ENCODE peak calls at places on chromosomes 1 and 21, in nine cellular contexts. Z is adrenal gland; B is stimulated activated CD4-positive, alpha-beta T cell treated with anti-CD3 and anti-CD28 coated beads, Interleukin-12 subunit alpha, Interleukin-12 subunit beta, amount 100 ng/mL, for 4 hours; X is CD8-positive, alpha-beta T cell; I is GDM1; Y is left ventricle myocardium inferior; V is right cardiac atrium; O is ureter; H is H54. G is an unnamed sample.

GRCh38 chr1:13487143-13487868 is 26.5 kb downstream of the LRRC38 start:
- DNase-seq in Z (peak; percentile 72), B (no peak), X (no peak), I (no peak), Y (peak; percentile 60), V (peak; percentile 79), O (no peak), H (no peak), G (no peak)

GRCh38 chr1:21775985-21776562 is 6.9 kb downstream of the USP48 start:
- DNase-seq in Z (no peak), B (no peak), X (no peak), I (no peak), Y (no peak), V (no peak), O (no peak), H (no peak), G (peak; percentile 91)

GRCh38 chr1:3501856-3502665 is 47.6 kb downstream of the ARHGEF16 start:
- DNase-seq in Z (peak; percentile 69), B (peak; percentile 9), X (no peak), I (no peak), Y (peak; percentile 55), V (peak; percentile 88), O (peak; percentile 74), H (no peak), G (peak; percentile 51)

GRCh38 chr21:45596704-45597318 is 46.7 kb upstream of the PCBP3 start:
- DNase-seq in Z (peak; percentile 75), B (peak; percentile 91), X (peak; percentile 78), I (peak; percentile 44), Y (peak; percentile 70), V (peak; percentile 90), O (peak; percentile 65), H (peak; percentile 86), G (peak; percentile 29)

GRCh38 chr1:176885756-176886155 is 278.8 kb downstream of the ASTN1 start:
- DNase-seq in Z (no peak), B (no peak), X (no peak), I (no peak), Y (no peak), V (no peak), O (no peak), H (no peak), G (no peak)

GRCh38 chr21:31429500-31429899 is 85.4 kb upstream of the TIAM1 start:
- DNase-seq in Z (no peak), B (no peak), X (no peak), I (no peak), Y (peak; percentile 22), V (no peak), O (no peak), H (no peak), G (no peak)

GRCh38 chr1:179229214-179230140 is at the start of gene ABL2:
- DNase-seq in Z (peak; percentile 35), B (peak; percentile 58), X (peak; percentile 44), I (peak; percentile 56), Y (peak; percentile 43), V (peak; percentile 78), O (peak; percentile 47), H (peak; percentile 56), G (no peak)

GRCh38 chr1:230090194-230090711 is 23.2 kb downstream of the GALNT2 start:
- DNase-seq in Z (no peak), B (no peak), X (no peak), I (no peak), Y (no peak), V (no peak), O (no peak), H (peak; percentile 44), G (peak; percentile 93)

GRCh38 chr1:50422946-50423669 is at the start of gene DMRTA2:
- DNase-seq in Z (no peak), B (no peak), X (no peak), I (no peak), Y (no peak), V (no peak), O (no peak), H (no peak), G (no peak)

GRCh38 chr21:22044431-22044830 is 1046.2 kb downstream of the NCAM2 start:
- DNase-seq in Z (no peak), B (no peak), X (no peak), I (no peak), Y (no peak), V (no peak), O (no peak), H (no peak), G (no peak)

GRCh38 chr1:226373376-226373775 is 34.5 kb downstream of the PARP1 start:
- DNase-seq in Z (no peak), B (no peak), X (no peak), I (no peak), Y (no peak), V (no peak), O (no peak), H (no peak), G (no peak)

GRCh38 chr1:44036409-44037111 is 5.3 kb upstream of the SLC6A9 start:
- DNase-seq in Z (peak; percentile 86), B (peak; percentile 55), X (peak; percentile 54), I (peak; percentile 46), Y (peak; percentile 34), V (peak; percentile 80), O (peak; percentile 83), H (peak; percentile 49), G (peak; percentile 63)

GRCh38 chr1:234315091-234315541 is 58.1 kb upstream of the COA6 start:
- DNase-seq in Z (no peak), B (no peak), X (peak; percentile 16), I (no peak), Y (no peak), V (no peak), O (no peak), H (peak; percentile 58), G (peak; percentile 66)

GRCh38 chr1:29426701-29427279 is 190.5 kb downstream of the PTPRU start:
- DNase-seq in Z (no peak), B (no peak), X (no peak), I (no peak), Y (peak; percentile 28), V (peak; percentile 80), O (no peak), H (no peak), G (no peak)

GRCh38 chr1:183385746-183386145 is 32.4 kb downstream of the NMNAT2 start:
- DNase-seq in Z (no peak), B (no peak), X (no peak), I (no peak), Y (no peak), V (no peak), O (no peak), H (no peak), G (peak; percentile 10)

GRCh38 chr1:26787381-26787705 is 407 bp upstream of the PIGV start:
- DNase-seq in Z (no peak), B (no peak), X (peak; percentile 60), I (no peak), Y (no peak), V (no peak), O (no peak), H (no peak), G (peak; percentile 85)

GRCh38 chr1:32900956-32901822 is at the start of gene TMEM54:
- DNase-seq in Z (no peak), B (peak; percentile 18), X (no peak), I (no peak), Y (peak; percentile 56), V (peak; percentile 81), O (peak; percentile 71), H (no peak), G (no peak)

GRCh38 chr1:226611301-226611700 is 62.7 kb downstream of the STUM start:
- DNase-seq in Z (no peak), B (no peak), X (no peak), I (no peak), Y (no peak), V (peak; percentile 34), O (no peak), H (no peak), G (no peak)

GRCh38 chr1:172778461-172779455 is 119.9 kb downstream of the FASLG start:
- DNase-seq in Z (peak; percentile 16), B (no peak), X (no peak), I (no peak), Y (no peak), V (no peak), O (no peak), H (no peak), G (peak; percentile 42)

GRCh38 chr1:248404024-248404423 is 1.2 kb downstream of the OR2T1 start:
- DNase-seq in Z (no peak), B (no peak), X (no peak), I (no peak), Y (no peak), V (no peak), O (no peak), H (no peak), G (peak; percentile 35)

GRCh38 chr1:169486281-169486904 is 649 bp upstream of the SLC19A2 start:
- DNase-seq in Z (peak; percentile 62), B (no peak), X (no peak), I (no peak), Y (no peak), V (no peak), O (no peak), H (no peak), G (peak; percentile 88)

GRCh38 chr1:935751-936231 is 12.1 kb downstream of the SAMD11 start:
- DNase-seq in Z (no peak), B (no peak), X (no peak), I (no peak), Y (no peak), V (peak; percentile 87), O (no peak), H (no peak), G (no peak)

GRCh38 chr1:22778842-22779520 is 68.3 kb downstream of the EPHB2 start:
- DNase-seq in Z (peak; percentile 25), B (no peak), X (no peak), I (no peak), Y (peak; percentile 64), V (peak; percentile 89), O (no peak), H (no peak), G (peak; percentile 18)

GRCh38 chr1:83509229-83509870 is 489.6 kb downstream of the TTLL7 start:
- DNase-seq in Z (no peak), B (no peak), X (no peak), I (no peak), Y (no peak), V (no peak), O (no peak), H (no peak), G (no peak)

GRCh38 chr1:155062702-155063411 is 683 bp upstream of the EFNA4 start:
- DNase-seq in Z (peak; percentile 75), B (peak; percentile 76), X (peak; percentile 64), I (no peak), Y (peak; percentile 55), V (peak; percentile 87), O (no peak), H (no peak), G (peak; percentile 55)

GRCh38 chr1:224211262-224211962 is 28.4 kb downstream of the DEGS1 start:
- DNase-seq in Z (peak; percentile 28), B (no peak), X (no peak), I (no peak), Y (no peak), V (no peak), O (no peak), H (no peak), G (peak; percentile 80)

GRCh38 chr1:75136921-75137641 is 2.9 kb downstream of the LHX8 start:
- DNase-seq in Z (no peak), B (no peak), X (no peak), I (no peak), Y (no peak), V (no peak), O (no peak), H (no peak), G (no peak)

GRCh38 chr1:84089470-84090261 is 54.4 kb upstream of the PRKACB start:
- DNase-seq in Z (no peak), B (no peak), X (no peak), I (no peak), Y (no peak), V (no peak), O (no peak), H (no peak), G (peak; percentile 88)

GRCh38 chr21:43820466-43820865 is 31.1 kb downstream of the RRP1 start:
- DNase-seq in Z (no peak), B (no peak), X (no peak), I (no peak), Y (no peak), V (no peak), O (no peak), H (no peak), G (no peak)

GRCh38 chr1:151416231-151416630 is 16.9 kb downstream of the PSMB4 start:
- DNase-seq in Z (no peak), B (no peak), X (no peak), I (no peak), Y (no peak), V (no peak), O (no peak), H (no peak), G (peak; percentile 89)

GRCh38 chr1:184509105-184509504 is 122.3 kb downstream of the C1orf21 start:
- DNase-seq in Z (no peak), B (no peak), X (no peak), I (no peak), Y (no peak), V (no peak), O (no peak), H (no peak), G (peak; percentile 61)